ENCODE peak calls at places on chromosomes 2 and 18, in six cellular contexts. One of them, this sample, is unnamed.

GRCh38 chr18:8603663-8604520 is 5.3 kb upstream of the RAB12 start:
- DNase-seq in foreskin keratinocyte: no peak
- DNase-seq in pancreas: no peak
- DNase-seq in CD8-positive, alpha-beta memory T cell: no peak
- DNase-seq in HL-60: no peak
- DNase-seq in tibial artery: no peak
- DNase-seq in this sample: no peak

GRCh38 chr2:95054016-95054415 is 28.5 kb downstream of the MAL start:
- DNase-seq in foreskin keratinocyte: no peak
- DNase-seq in pancreas: no peak
- DNase-seq in CD8-positive, alpha-beta memory T cell: no peak
- DNase-seq in HL-60: no peak
- DNase-seq in tibial artery: no peak
- DNase-seq in this sample: no peak

GRCh38 chr2:240620859-240621258 is 4.4 kb upstream of the GPR35 start:
- DNase-seq in foreskin keratinocyte: no peak
- DNase-seq in pancreas: peak
- DNase-seq in CD8-positive, alpha-beta memory T cell: no peak
- DNase-seq in HL-60: no peak
- DNase-seq in tibial artery: no peak
- DNase-seq in this sample: no peak

GRCh38 chr2:172012688-172013358 is 13.1 kb downstream of the METAP1D start:
- DNase-seq in foreskin keratinocyte: no peak
- DNase-seq in pancreas: no peak
- DNase-seq in CD8-positive, alpha-beta memory T cell: no peak
- DNase-seq in HL-60: no peak
- DNase-seq in tibial artery: no peak
- DNase-seq in this sample: no peak

GRCh38 chr2:226136739-226137138 is 662.9 kb downstream of the IRS1 start:
- DNase-seq in foreskin keratinocyte: peak
- DNase-seq in pancreas: no peak
- DNase-seq in CD8-positive, alpha-beta memory T cell: no peak
- DNase-seq in HL-60: peak
- DNase-seq in tibial artery: no peak
- DNase-seq in this sample: no peak

GRCh38 chr18:35581555-35582309 is at the start of gene GALNT1:
- DNase-seq in foreskin keratinocyte: no peak
- DNase-seq in pancreas: peak
- DNase-seq in CD8-positive, alpha-beta memory T cell: peak
- DNase-seq in HL-60: peak
- DNase-seq in tibial artery: no peak
- DNase-seq in this sample: peak

GRCh38 chr2:240412975-240413812 is 22.3 kb upstream of the GPC1 start:
- DNase-seq in foreskin keratinocyte: no peak
- DNase-seq in pancreas: peak
- DNase-seq in CD8-positive, alpha-beta memory T cell: no peak
- DNase-seq in HL-60: no peak
- DNase-seq in tibial artery: peak
- DNase-seq in this sample: no peak

GRCh38 chr2:77191665-77192064 is 330.5 kb downstream of the LRRTM4 start:
- DNase-seq in foreskin keratinocyte: no peak
- DNase-seq in pancreas: no peak
- DNase-seq in CD8-positive, alpha-beta memory T cell: no peak
- DNase-seq in HL-60: no peak
- DNase-seq in tibial artery: no peak
- DNase-seq in this sample: no peak

GRCh38 chr2:68379184-68379708 is 14.2 kb downstream of the PLEK start:
- DNase-seq in foreskin keratinocyte: no peak
- DNase-seq in pancreas: no peak
- DNase-seq in CD8-positive, alpha-beta memory T cell: peak
- DNase-seq in HL-60: no peak
- DNase-seq in tibial artery: no peak
- DNase-seq in this sample: no peak

GRCh38 chr2:43569921-43570320 is 25.9 kb downstream of the THADA start:
- DNase-seq in foreskin keratinocyte: no peak
- DNase-seq in pancreas: no peak
- DNase-seq in CD8-positive, alpha-beta memory T cell: no peak
- DNase-seq in HL-60: no peak
- DNase-seq in tibial artery: no peak
- DNase-seq in this sample: no peak

GRCh38 chr18:8627540-8627939 is 18.3 kb downstream of the RAB12 start:
- DNase-seq in foreskin keratinocyte: no peak
- DNase-seq in pancreas: no peak
- DNase-seq in CD8-positive, alpha-beta memory T cell: no peak
- DNase-seq in HL-60: no peak
- DNase-seq in tibial artery: no peak
- DNase-seq in this sample: no peak

GRCh38 chr18:51342815-51343214 is 145.3 kb upstream of the MEX3C start:
- DNase-seq in foreskin keratinocyte: peak
- DNase-seq in pancreas: no peak
- DNase-seq in CD8-positive, alpha-beta memory T cell: no peak
- DNase-seq in HL-60: no peak
- DNase-seq in tibial artery: no peak
- DNase-seq in this sample: no peak

GRCh38 chr18:11178951-11179549 is 29.7 kb upstream of the PIEZO2 start:
- DNase-seq in foreskin keratinocyte: no peak
- DNase-seq in pancreas: no peak
- DNase-seq in CD8-positive, alpha-beta memory T cell: no peak
- DNase-seq in HL-60: no peak
- DNase-seq in tibial artery: peak
- DNase-seq in this sample: no peak

GRCh38 chr2:73730810-73731209 is 6.3 kb downstream of the TPRKB start:
- DNase-seq in foreskin keratinocyte: no peak
- DNase-seq in pancreas: no peak
- DNase-seq in CD8-positive, alpha-beta memory T cell: no peak
- DNase-seq in HL-60: no peak
- DNase-seq in tibial artery: no peak
- DNase-seq in this sample: peak

GRCh38 chr2:6025391-6025790 is 333.2 kb downstream of the SOX11 start:
- DNase-seq in foreskin keratinocyte: no peak
- DNase-seq in pancreas: no peak
- DNase-seq in CD8-positive, alpha-beta memory T cell: no peak
- DNase-seq in HL-60: no peak
- DNase-seq in tibial artery: no peak
- DNase-seq in this sample: no peak

GRCh38 chr2:241809383-241810303 is 650 bp downstream of the NEU4 start:
- DNase-seq in foreskin keratinocyte: no peak
- DNase-seq in pancreas: peak
- DNase-seq in CD8-positive, alpha-beta memory T cell: no peak
- DNase-seq in HL-60: no peak
- DNase-seq in tibial artery: no peak
- DNase-seq in this sample: no peak

GRCh38 chr18:48994044-48994651 is 43.4 kb upstream of the SMAD7 start:
- DNase-seq in foreskin keratinocyte: no peak
- DNase-seq in pancreas: no peak
- DNase-seq in CD8-positive, alpha-beta memory T cell: no peak
- DNase-seq in HL-60: no peak
- DNase-seq in tibial artery: no peak
- DNase-seq in this sample: no peak

DNA sequence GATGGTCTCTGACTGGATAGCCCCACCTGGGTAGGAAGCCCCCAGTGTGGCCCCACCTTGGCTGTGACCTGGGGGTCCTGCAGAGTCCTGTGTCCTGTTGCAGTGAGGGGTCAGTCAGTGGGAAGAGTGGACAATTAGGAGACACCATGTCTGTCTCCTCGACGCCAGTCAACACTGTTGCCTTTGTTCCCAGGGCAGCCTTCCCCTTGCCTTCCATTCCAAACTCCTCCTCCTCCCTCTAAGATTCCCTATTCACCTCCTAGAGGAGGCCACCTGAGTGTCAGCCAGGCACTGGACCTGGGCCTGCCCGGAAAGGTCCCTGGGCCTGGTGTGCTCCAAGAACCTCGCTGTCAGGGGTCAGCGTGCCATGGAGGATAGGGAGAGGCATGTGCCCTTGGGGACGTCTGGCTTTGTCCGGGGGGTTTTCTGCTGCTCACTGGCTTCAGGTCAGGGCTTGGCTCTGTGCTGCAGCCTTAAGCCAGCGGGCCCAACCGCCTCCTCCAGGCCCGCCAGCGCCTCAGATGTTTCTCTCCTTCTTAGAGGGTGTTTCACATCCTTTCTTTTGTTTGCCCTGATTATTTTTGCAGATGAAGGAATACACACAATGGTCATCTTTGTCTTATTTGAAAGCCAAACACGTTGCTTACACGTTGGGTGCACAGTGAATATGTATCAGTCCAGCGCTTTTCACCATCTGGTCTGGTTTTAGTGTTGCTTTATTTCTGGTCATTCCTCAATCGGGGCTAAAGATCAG is 68.9 kb downstream of the HPCAL1 start:
- DNase-seq in foreskin keratinocyte: no peak
- DNase-seq in pancreas: no peak
- DNase-seq in CD8-positive, alpha-beta memory T cell: no peak
- DNase-seq in HL-60: no peak
- DNase-seq in tibial artery: no peak
- DNase-seq in this sample: no peak
- H3K27ac ChIP-seq in foreskin keratinocyte: no peak
- H3K27ac ChIP-seq in pancreas: peak
- H3K27ac ChIP-seq in CD8-positive, alpha-beta memory T cell: no peak
- H3K27ac ChIP-seq in HL-60: no peak
- H3K27ac ChIP-seq in tibial artery: no peak
- H3K27ac ChIP-seq in this sample: peak

GRCh38 chr2:189208254-189208653 is 28.7 kb upstream of the COL5A2 start:
- DNase-seq in foreskin keratinocyte: no peak
- DNase-seq in pancreas: no peak
- DNase-seq in CD8-positive, alpha-beta memory T cell: no peak
- DNase-seq in HL-60: no peak
- DNase-seq in tibial artery: no peak
- DNase-seq in this sample: no peak
- H3K27ac ChIP-seq in foreskin keratinocyte: no peak
- H3K27ac ChIP-seq in pancreas: no peak
- H3K27ac ChIP-seq in CD8-positive, alpha-beta memory T cell: no peak
- H3K27ac ChIP-seq in HL-60: no peak
- H3K27ac ChIP-seq in tibial artery: peak
- H3K27ac ChIP-seq in this sample: no peak

GRCh38 chr18:21831413-21831831 is 90.8 kb downstream of the MIB1 start:
- DNase-seq in foreskin keratinocyte: no peak
- DNase-seq in pancreas: no peak
- DNase-seq in CD8-positive, alpha-beta memory T cell: no peak
- DNase-seq in HL-60: no peak
- DNase-seq in tibial artery: peak
- DNase-seq in this sample: no peak
- H3K27ac ChIP-seq in foreskin keratinocyte: no peak
- H3K27ac ChIP-seq in pancreas: no peak
- H3K27ac ChIP-seq in CD8-positive, alpha-beta memory T cell: no peak
- H3K27ac ChIP-seq in HL-60: no peak
- H3K27ac ChIP-seq in tibial artery: peak
- H3K27ac ChIP-seq in this sample: no peak

GRCh38 chr2:164802095-164802744 is 39.4 kb downstream of the COBLL1 start:
- DNase-seq in foreskin keratinocyte: no peak
- DNase-seq in pancreas: no peak
- DNase-seq in CD8-positive, alpha-beta memory T cell: no peak
- DNase-seq in HL-60: no peak
- DNase-seq in tibial artery: no peak
- DNase-seq in this sample: no peak
- H3K27ac ChIP-seq in foreskin keratinocyte: no peak
- H3K27ac ChIP-seq in pancreas: peak
- H3K27ac ChIP-seq in CD8-positive, alpha-beta memory T cell: no peak
- H3K27ac ChIP-seq in HL-60: no peak
- H3K27ac ChIP-seq in tibial artery: peak
- H3K27ac ChIP-seq in this sample: no peak

DNA sequence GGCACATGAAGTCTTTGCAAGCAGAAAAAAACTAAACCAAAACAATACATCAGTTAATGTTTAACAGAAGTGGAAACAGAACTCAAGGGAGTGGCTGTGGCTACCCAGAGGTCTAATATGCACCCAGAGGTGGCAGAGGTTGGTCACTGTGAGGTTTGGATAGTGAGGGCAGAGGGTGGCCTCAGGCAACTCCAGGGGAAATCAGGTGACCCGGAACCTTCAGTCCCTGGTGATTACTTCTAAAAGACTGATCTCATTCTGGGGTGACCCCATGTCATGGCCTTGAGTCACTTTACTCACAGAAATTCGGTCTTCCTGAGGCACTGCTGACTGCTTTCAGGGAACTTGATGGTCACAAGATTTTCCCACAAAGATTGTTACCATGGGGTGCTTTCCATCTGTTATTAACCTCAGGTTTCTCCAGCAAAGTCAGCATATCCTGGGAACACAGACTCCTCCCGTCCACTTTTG is 99.4 kb downstream of the TMEM17 start:
- DNase-seq in foreskin keratinocyte: no peak
- DNase-seq in pancreas: no peak
- DNase-seq in CD8-positive, alpha-beta memory T cell: no peak
- DNase-seq in HL-60: no peak
- DNase-seq in tibial artery: no peak
- DNase-seq in this sample: no peak
- H3K27ac ChIP-seq in foreskin keratinocyte: no peak
- H3K27ac ChIP-seq in pancreas: no peak
- H3K27ac ChIP-seq in CD8-positive, alpha-beta memory T cell: no peak
- H3K27ac ChIP-seq in HL-60: no peak
- H3K27ac ChIP-seq in tibial artery: no peak
- H3K27ac ChIP-seq in this sample: no peak

GRCh38 chr18:46054956-46055831 is 16.9 kb downstream of the PSTPIP2 start:
- DNase-seq in foreskin keratinocyte: no peak
- DNase-seq in pancreas: no peak
- DNase-seq in CD8-positive, alpha-beta memory T cell: peak
- DNase-seq in HL-60: no peak
- DNase-seq in tibial artery: no peak
- DNase-seq in this sample: no peak
- H3K27ac ChIP-seq in foreskin keratinocyte: no peak
- H3K27ac ChIP-seq in pancreas: no peak
- H3K27ac ChIP-seq in CD8-positive, alpha-beta memory T cell: no peak
- H3K27ac ChIP-seq in HL-60: no peak
- H3K27ac ChIP-seq in tibial artery: no peak
- H3K27ac ChIP-seq in this sample: no peak

DNA sequence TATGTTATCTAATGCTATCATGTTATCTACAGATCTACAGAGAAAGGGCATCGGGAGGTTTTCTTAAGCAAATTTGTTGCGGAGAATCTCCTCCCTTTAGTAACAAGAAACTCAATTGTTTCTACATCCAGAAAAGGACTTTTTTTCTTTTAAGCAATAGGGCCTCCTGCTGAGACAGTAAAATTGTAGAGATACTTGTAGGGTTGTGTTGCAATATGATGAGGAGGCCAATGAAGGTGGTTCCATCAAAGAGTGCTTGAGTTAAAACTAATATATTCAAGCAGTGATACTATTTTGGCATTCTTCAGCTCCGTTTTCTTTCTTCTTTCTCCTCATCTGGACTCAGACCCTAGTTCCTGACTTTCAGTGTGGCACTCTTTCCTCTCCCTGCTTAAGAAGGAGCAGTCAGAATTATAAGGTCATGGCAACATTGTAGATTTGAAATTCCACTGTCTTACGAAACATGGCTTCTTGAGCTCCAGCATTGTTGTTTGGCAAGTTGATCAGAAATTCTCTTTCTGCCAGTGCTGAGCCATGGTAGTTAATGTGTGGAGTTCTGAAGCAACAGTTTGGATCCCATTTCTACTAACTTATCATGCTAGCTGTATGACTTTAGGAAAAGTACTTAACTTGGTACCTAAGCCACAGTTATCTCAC is 202.0 kb upstream of the SLC14A2 start:
- DNase-seq in foreskin keratinocyte: no peak
- DNase-seq in pancreas: no peak
- DNase-seq in CD8-positive, alpha-beta memory T cell: no peak
- DNase-seq in HL-60: no peak
- DNase-seq in tibial artery: no peak
- DNase-seq in this sample: no peak
- H3K27ac ChIP-seq in foreskin keratinocyte: peak
- H3K27ac ChIP-seq in pancreas: no peak
- H3K27ac ChIP-seq in CD8-positive, alpha-beta memory T cell: no peak
- H3K27ac ChIP-seq in HL-60: no peak
- H3K27ac ChIP-seq in tibial artery: no peak
- H3K27ac ChIP-seq in this sample: no peak

This sample was measured in substantia nigra.